ENCODE peak calls at places on chromosomes 2 and 18, in four cellular contexts. One of them, this sample, is unnamed.

GRCh38 chr2:175834472-175834871 is 167.6 kb downstream of the LNPK start:
- DNase-seq in K562: no peak
- DNase-seq in HepG2: no peak
- DNase-seq in GM12878: no peak
- DNase-seq in this sample: no peak

GRCh38 chr18:28831476-28831875 is 654.5 kb upstream of the CDH2 start:
- DNase-seq in K562: no peak
- DNase-seq in HepG2: no peak
- DNase-seq in GM12878: no peak
- DNase-seq in this sample: no peak

GRCh38 chr18:65725421-65726050 is 25.3 kb upstream of the CDH7 start:
- DNase-seq in K562: no peak
- DNase-seq in HepG2: peak
- DNase-seq in GM12878: no peak
- DNase-seq in this sample: peak

GRCh38 chr2:15359716-15360531 is 201.2 kb downstream of the NBAS start:
- DNase-seq in K562: no peak
- DNase-seq in HepG2: peak
- DNase-seq in GM12878: no peak
- DNase-seq in this sample: no peak

GRCh38 chr2:9191044-9191481 is 15.5 kb upstream of the ASAP2 start:
- DNase-seq in K562: no peak
- DNase-seq in HepG2: peak
- DNase-seq in GM12878: no peak
- DNase-seq in this sample: peak

GRCh38 chr2:134083548-134083947 is 170.3 kb upstream of the MGAT5 start:
- DNase-seq in K562: no peak
- DNase-seq in HepG2: no peak
- DNase-seq in GM12878: no peak
- DNase-seq in this sample: no peak

GRCh38 chr2:37196320-37197195 is at the start of gene CEBPZOS:
- DNase-seq in K562: peak
- DNase-seq in HepG2: peak
- DNase-seq in GM12878: peak
- DNase-seq in this sample: peak

GRCh38 chr2:76599732-76600368 is 889.1 kb upstream of the GCFC2 start:
- DNase-seq in K562: peak
- DNase-seq in HepG2: peak
- DNase-seq in GM12878: peak
- DNase-seq in this sample: peak

GRCh38 chr2:120593921-120594686 is 141.6 kb upstream of the GLI2 start:
- DNase-seq in K562: no peak
- DNase-seq in HepG2: no peak
- DNase-seq in GM12878: no peak
- DNase-seq in this sample: no peak

GRCh38 chr2:11177871-11178598 is 22.8 kb downstream of the SLC66A3 start:
- DNase-seq in K562: no peak
- DNase-seq in HepG2: peak
- DNase-seq in GM12878: no peak
- DNase-seq in this sample: no peak

GRCh38 chr2:202178342-202178958 is 59.9 kb downstream of the SUMO1 start:
- DNase-seq in K562: peak
- DNase-seq in HepG2: peak
- DNase-seq in GM12878: peak
- DNase-seq in this sample: peak

GRCh38 chr2:37472959-37473358 is 128.5 kb downstream of the QPCT start:
- DNase-seq in K562: no peak
- DNase-seq in HepG2: no peak
- DNase-seq in GM12878: no peak
- DNase-seq in this sample: no peak

GRCh38 chr2:222483513-222484039 is 59.2 kb downstream of the SGPP2 start:
- DNase-seq in K562: no peak
- DNase-seq in HepG2: no peak
- DNase-seq in GM12878: no peak
- DNase-seq in this sample: no peak

GRCh38 chr2:141137121-141137693 is 993.6 kb downstream of the LRP1B start:
- DNase-seq in K562: no peak
- DNase-seq in HepG2: no peak
- DNase-seq in GM12878: no peak
- DNase-seq in this sample: no peak

GRCh38 chr2:33645861-33646260 is 46.8 kb upstream of the FAM98A start:
- DNase-seq in K562: no peak
- DNase-seq in HepG2: no peak
- DNase-seq in GM12878: no peak
- DNase-seq in this sample: no peak

GRCh38 chr2:211367711-211368110 is 811.3 kb downstream of the CPS1 start:
- DNase-seq in K562: no peak
- DNase-seq in HepG2: no peak
- DNase-seq in GM12878: peak
- DNase-seq in this sample: no peak

GRCh38 chr2:160405077-160405865 is 88.3 kb downstream of the RBMS1 start:
- DNase-seq in K562: no peak
- DNase-seq in HepG2: no peak
- DNase-seq in GM12878: no peak
- DNase-seq in this sample: no peak

GRCh38 chr18:75407468-75408437 is 19.8 kb downstream of the SMIM21 start:
- DNase-seq in K562: no peak
- DNase-seq in HepG2: no peak
- DNase-seq in GM12878: no peak
- DNase-seq in this sample: no peak

GRCh38 chr2:195642677-195643063 is 14.4 kb upstream of the SLC39A10 start:
- DNase-seq in K562: no peak
- DNase-seq in HepG2: no peak
- DNase-seq in GM12878: no peak
- DNase-seq in this sample: no peak

GRCh38 chr2:59232394-59233165 is 991.5 kb upstream of the FANCL start:
- DNase-seq in K562: no peak
- DNase-seq in HepG2: no peak
- DNase-seq in GM12878: no peak
- DNase-seq in this sample: no peak

GRCh38 chr2:127145255-127145899 is 38.4 kb upstream of the BIN1 start:
- DNase-seq in K562: no peak
- DNase-seq in HepG2: no peak
- DNase-seq in GM12878: no peak
- DNase-seq in this sample: no peak

GRCh38 chr18:31603335-31603734 is 11.7 kb downstream of the TTR start:
- DNase-seq in K562: no peak
- DNase-seq in HepG2: no peak
- DNase-seq in GM12878: no peak
- DNase-seq in this sample: no peak

GRCh38 chr2:39704540-39704939 is 38.8 kb downstream of the TMEM178A start:
- DNase-seq in K562: no peak
- DNase-seq in HepG2: peak
- DNase-seq in GM12878: no peak
- DNase-seq in this sample: no peak

GRCh38 chr2:17976871-17977746 is 98.6 kb downstream of the KCNS3 start:
- DNase-seq in K562: no peak
- DNase-seq in HepG2: no peak
- DNase-seq in GM12878: no peak
- DNase-seq in this sample: no peak

GRCh38 chr2:171253279-171253678 is 92.6 kb upstream of the TLK1 start:
- DNase-seq in K562: no peak
- DNase-seq in HepG2: no peak
- DNase-seq in GM12878: no peak
- DNase-seq in this sample: no peak
- TF ChIP-seq FOXK2 in K562: no peak
- TF ChIP-seq FOXK2 in HepG2: no peak
- TF ChIP-seq FOXK2 in GM12878: no peak
- TF ChIP-seq FOXK2 in this sample: no peak

GRCh38 chr18:23825978-23826405 is 136.7 kb downstream of the LAMA3 start:
- DNase-seq in K562: no peak
- DNase-seq in HepG2: no peak
- DNase-seq in GM12878: no peak
- DNase-seq in this sample: no peak

GRCh38 chr18:23827681-23828080 is 138.4 kb downstream of the LAMA3 start:
- DNase-seq in K562: no peak
- DNase-seq in HepG2: no peak
- DNase-seq in GM12878: no peak
- DNase-seq in this sample: no peak

GRCh38 chr18:23825496-23825895 is 136.2 kb downstream of the LAMA3 start:
- DNase-seq in K562: no peak
- DNase-seq in HepG2: no peak
- DNase-seq in GM12878: no peak
- DNase-seq in this sample: no peak

GRCh38 chr18:23826850-23827620 is 137.8 kb downstream of the LAMA3 start:
- DNase-seq in K562: no peak
- DNase-seq in HepG2: no peak
- DNase-seq in GM12878: no peak
- DNase-seq in this sample: no peak

GRCh38 chr18:23828426-23828825 is 139.2 kb downstream of the LAMA3 start:
- DNase-seq in K562: peak
- DNase-seq in HepG2: peak
- DNase-seq in GM12878: no peak
- DNase-seq in this sample: no peak
- TF ChIP-seq FOXK2 in K562: no peak
- TF ChIP-seq FOXK2 in HepG2: no peak
- TF ChIP-seq FOXK2 in GM12878: no peak
- TF ChIP-seq FOXK2 in this sample: no peak

GRCh38 chr2:23497063-23497462 is 112.1 kb downstream of the KLHL29 start:
- DNase-seq in K562: no peak
- DNase-seq in HepG2: no peak
- DNase-seq in GM12878: no peak
- DNase-seq in this sample: no peak
- TF ChIP-seq FOXK2 in K562: no peak
- TF ChIP-seq FOXK2 in HepG2: no peak
- TF ChIP-seq FOXK2 in GM12878: no peak
- TF ChIP-seq FOXK2 in this sample: no peak

GRCh38 chr18:79583984-79584401 is 95.6 kb upstream of the CTDP1 start:
- DNase-seq in K562: no peak
- DNase-seq in HepG2: no peak
- DNase-seq in GM12878: no peak
- DNase-seq in this sample: no peak
- TF ChIP-seq FOXK2 in K562: no peak
- TF ChIP-seq FOXK2 in HepG2: no peak
- TF ChIP-seq FOXK2 in GM12878: no peak
- TF ChIP-seq FOXK2 in this sample: no peak

GRCh38 chr18:69916412-69916811 is 31.3 kb downstream of the CD226 start:
- DNase-seq in K562: no peak
- DNase-seq in HepG2: no peak
- DNase-seq in GM12878: no peak
- DNase-seq in this sample: no peak
- TF ChIP-seq FOXK2 in K562: no peak
- TF ChIP-seq FOXK2 in HepG2: no peak
- TF ChIP-seq FOXK2 in GM12878: no peak
- TF ChIP-seq FOXK2 in this sample: no peak

GRCh38 chr18:36440614-36441013 is 143.1 kb downstream of the FHOD3 start:
- DNase-seq in K562: no peak
- DNase-seq in HepG2: no peak
- DNase-seq in GM12878: no peak
- DNase-seq in this sample: no peak
- TF ChIP-seq FOXK2 in K562: no peak
- TF ChIP-seq FOXK2 in HepG2: no peak
- TF ChIP-seq FOXK2 in GM12878: no peak
- TF ChIP-seq FOXK2 in this sample: no peak

DNA sequence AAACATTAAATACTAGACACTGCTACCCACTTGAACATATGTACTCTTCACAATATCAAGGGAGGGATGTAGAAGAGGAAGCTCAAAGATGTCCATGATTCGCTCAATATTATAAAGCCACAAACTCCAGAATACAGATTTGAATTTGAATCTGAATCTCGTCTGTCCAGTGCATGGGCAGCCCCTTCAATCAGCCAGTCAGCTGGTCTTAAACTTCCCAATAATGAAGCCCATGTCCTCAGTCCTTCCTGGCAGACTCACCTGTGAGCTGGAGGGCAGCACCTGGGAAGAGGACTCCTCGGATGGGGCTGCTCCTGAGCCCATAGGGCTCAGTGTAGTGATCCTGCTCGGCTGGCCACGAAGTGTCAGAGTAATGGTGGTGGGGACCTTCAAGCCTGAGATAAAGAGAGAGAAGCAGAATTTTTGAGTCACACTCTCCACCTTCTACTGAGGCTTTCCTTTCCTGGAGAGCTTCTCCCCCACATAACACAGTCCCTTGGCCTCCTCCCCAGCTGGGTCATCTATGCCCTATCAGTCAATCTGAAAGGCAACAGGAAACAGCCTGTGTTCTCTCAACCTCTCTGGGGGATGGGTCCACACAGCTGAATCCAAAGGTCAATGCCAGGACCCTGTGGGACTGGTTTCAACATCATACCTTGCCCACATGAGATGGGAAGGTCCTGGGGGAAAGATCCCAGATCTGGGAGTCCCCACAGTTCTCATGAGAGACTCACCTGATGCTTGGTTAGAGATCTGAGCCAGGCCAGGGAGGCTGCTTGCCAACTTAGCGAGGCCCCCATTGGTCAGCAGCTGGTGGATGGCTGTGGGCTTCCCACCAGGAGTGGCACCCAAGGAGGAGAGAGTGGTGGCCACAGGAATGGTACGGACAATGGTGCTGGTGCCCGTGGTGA is 36.5 kb downstream of the KANSL3 start:
- DNase-seq in K562: peak
- DNase-seq in HepG2: peak
- DNase-seq in GM12878: no peak
- DNase-seq in this sample: no peak
- TF ChIP-seq FOXK2 in K562: no peak
- TF ChIP-seq FOXK2 in HepG2: peak
- TF ChIP-seq FOXK2 in GM12878: no peak
- TF ChIP-seq FOXK2 in this sample: no peak

This sample was measured in HEK293T.